ENCODE peak calls at places on chromosomes 6 and 20, in six cellular contexts. A is neural progenitor cell, J is GM23338, G is GM23248, S is hepatocyte, W is HCT116. C is an unnamed sample. For H3K27me3, the result is how much of the 10 kb centered on the place peaks cover.

GRCh38 chr6:108591040-108591816 is 30.5 kb downstream of the FOXO3 start:
- DNase-seq in W (no peak), G (no peak), J (no peak), A (no peak), S (no peak), C (no peak)

GRCh38 chr20:43040427-43040826 is 149.3 kb downstream of the PTPRT start:
- DNase-seq in A (peak), S (peak), J (peak), G (peak), W (no peak), C (peak)

GRCh38 chr6:11203306-11204009 is 29.0 kb downstream of the NEDD9 start:
- DNase-seq in A (no peak), W (no peak), J (no peak), G (no peak), S (no peak), C (no peak)

GRCh38 chr6:25872804-25873203 is 1.2 kb downstream of the SLC17A3 start:
- DNase-seq in W (no peak), A (no peak), S (no peak), G (no peak), J (no peak), C (no peak)

GRCh38 chr6:123594776-123595175 is 42.0 kb downstream of the TRDN start:
- DNase-seq in S (no peak), W (no peak), A (no peak), G (no peak), J (no peak), C (no peak)

GRCh38 chr6:140537834-140538680 is 1163.6 kb upstream of the CITED2 start:
- DNase-seq in A (peak), G (peak), W (no peak), J (peak), S (peak), C (peak)

GRCh38 chr6:11174245-11174616 is 58.2 kb downstream of the NEDD9 start:
- DNase-seq in A (no peak), J (no peak), G (no peak), S (no peak), W (no peak), C (no peak)

GRCh38 chr6:28215425-28215824 is 9.7 kb upstream of the ZSCAN9 start:
- DNase-seq in W (no peak), S (no peak), J (peak), A (no peak), G (peak), C (no peak)

GRCh38 chr6:142842423-142843261 is 102.3 kb downstream of the HIVEP2 start:
- DNase-seq in G (peak), W (no peak), J (no peak), S (no peak), A (no peak), C (peak)

GRCh38 chr6:10412948-10413849 is 1.7 kb downstream of the TFAP2A start:
- DNase-seq in A (peak), W (no peak), J (peak), G (peak), S (peak), C (peak)

GRCh38 chr6:107080036-107080435 is 35.3 kb downstream of the BEND3 start:
- DNase-seq in G (no peak), S (no peak), A (no peak), J (peak), W (peak), C (peak)

GRCh38 chr6:105562027-105562426 is 159.1 kb upstream of the PREP start:
- DNase-seq in W (no peak), G (no peak), J (no peak), A (no peak), S (no peak), C (no peak)

GRCh38 chr6:163260111-163260895 is 154.2 kb upstream of the QKI start:
- DNase-seq in W (no peak), S (peak), G (peak), A (peak), J (peak), C (no peak)

GRCh38 chr6:84417261-84417660 is 189.8 kb upstream of the CEP162 start:
- DNase-seq in A (no peak), W (no peak), J (no peak), G (peak), S (no peak), C (peak)

GRCh38 chr6:6546318-6547110 is 42.0 kb upstream of the LY86 start:
- DNase-seq in S (peak), G (no peak), J (peak), W (no peak), A (peak), C (peak)

GRCh38 chr20:47468290-47469050 is 33.2 kb upstream of the NCOA3 start:
- DNase-seq in S (peak), G (no peak), W (no peak), A (no peak), J (no peak), C (no peak)

GRCh38 chr20:40754372-40754943 is 65.4 kb upstream of the MAFB start:
- DNase-seq in W (no peak), A (no peak), G (no peak), J (no peak), S (peak), C (no peak)

GRCh38 chr6:158752613-158753012 is 66.6 kb downstream of the EZR start:
- DNase-seq in A (peak), W (no peak), S (no peak), J (peak), G (peak), C (no peak)

GRCh38 chr6:131631625-131632284 is 3.7 kb upstream of the MED23 start:
- DNase-seq in J (no peak), G (no peak), W (no peak), A (no peak), S (no peak), C (peak)

GRCh38 chr20:56820984-56821383 is 191.9 kb downstream of the TFAP2C start:
- DNase-seq in S (no peak), J (peak), G (no peak), A (no peak), W (no peak), C (no peak)

GRCh38 chr20:17227669-17228623 is 1.1 kb downstream of the PCSK2 start:
- DNase-seq in J (peak), G (peak), W (no peak), S (peak), A (peak), C (no peak)

GRCh38 chr20:1087311-1087710 is 31.1 kb upstream of the PSMF1 start:
- DNase-seq in G (no peak), W (no peak), J (no peak), A (no peak), S (no peak), C (no peak)

GRCh38 chr6:32970413-32971244 is 2.2 kb downstream of the BRD2 start:
- DNase-seq in J (peak), A (peak), W (peak), S (peak), G (peak), C (peak)

GRCh38 chr6:16674666-16675392 is 86.4 kb downstream of the ATXN1 start:
- DNase-seq in W (no peak), G (peak), S (no peak), J (no peak), A (no peak), C (peak)

GRCh38 chr6:134247854-134248580 is 69.9 kb downstream of the SGK1 start:
- DNase-seq in S (no peak), G (no peak), J (no peak), A (no peak), W (no peak), C (no peak)

GRCh38 chr6:94510877-94511276 is 1066.5 kb upstream of the MANEA start:
- DNase-seq in A (no peak), J (no peak), G (no peak), W (no peak), S (no peak), C (no peak)

GRCh38 chr6:25498510-25498909 is 153.5 kb upstream of the SCGN start:
- DNase-seq in W (no peak), A (no peak), J (no peak), S (no peak), G (no peak), C (no peak)

GRCh38 chr20:5364136-5364821 is 47.5 kb upstream of the PROKR2 start:
- DNase-seq in G (no peak), A (no peak), S (no peak), W (no peak), J (peak), C (no peak)

GRCh38 chr6:101722991-101723579 is 329.6 kb downstream of the GRIK2 start:
- DNase-seq in J (no peak), A (no peak), W (no peak), G (peak), S (no peak), C (peak)

GRCh38 chr20:48574383-48574782 is 253.4 kb downstream of the PREX1 start:
- DNase-seq in W (peak), G (no peak), J (peak), A (peak), S (no peak), C (no peak)

GRCh38 chr6:133698272-133698671 is 190.6 kb upstream of the TCF21 start:
- DNase-seq in S (no peak), G (no peak), A (no peak), W (no peak), J (no peak), C (no peak)

GRCh38 chr6:99467509-99468106 is 42.5 kb upstream of the PNISR start:
- DNase-seq in A (peak), S (peak), G (peak), J (peak), W (no peak), C (peak)

GRCh38 chr6:20810732-20811111 is 276.5 kb downstream of the CDKAL1 start:
- DNase-seq in S (no peak), W (no peak), G (no peak), A (no peak), J (no peak), C (no peak)

GRCh38 chr6:39804666-39805065 is 12.5 kb downstream of the DAAM2 start:
- DNase-seq in J (no peak), A (peak), S (peak), W (no peak), G (peak), C (peak)

GRCh38 chr6:28907394-28907793 is 16.4 kb downstream of the TRIM27 start:
- DNase-seq in W (no peak), S (no peak), A (no peak), G (peak), J (no peak), C (peak)

GRCh38 chr6:154848580-154848979 is 115.4 kb downstream of the SCAF8 start:
- DNase-seq in A (no peak), G (no peak), J (no peak), S (no peak), W (no peak), C (no peak)

GRCh38 chr20:51966296-51966971 is 164.1 kb upstream of the SALL4 start:
- DNase-seq in A (peak), S (peak), J (peak), G (peak), W (peak), C (peak)

GRCh38 chr20:39670987-39671386 is 708.8 kb downstream of the DHX35 start:
- DNase-seq in A (no peak), G (no peak), W (no peak), J (no peak), S (no peak), C (no peak)

GRCh38 chr6:36387440-36388303 is at the start of gene ETV7:
- DNase-seq in S (peak), W (no peak), J (peak), A (peak), G (peak), C (peak)

GRCh38 chr6:44359973-44360372 is 17.5 kb downstream of the SPATS1 start:
- DNase-seq in A (no peak), W (no peak), S (no peak), J (no peak), G (no peak), C (no peak)
- H3K27me3 ChIP-seq in A (under half), W (under half), S (under half), J (under half), G (under half), C (under half)

GRCh38 chr6:148751233-148751632 is 4.4 kb downstream of the UST start:
- DNase-seq in J (no peak), A (no peak), W (no peak), S (no peak), G (peak), C (no peak)

GRCh38 chr6:148749678-148750077 is 2.8 kb downstream of the UST start:
- DNase-seq in S (no peak), J (no peak), W (no peak), A (no peak), G (no peak), C (no peak)

GRCh38 chr6:148747493-148748160 is 797 bp downstream of the UST start:
- DNase-seq in A (peak), W (no peak), G (peak), S (peak), J (peak), C (peak)

GRCh38 chr6:148747145-148747492 is 289 bp downstream of the UST start:
- DNase-seq in S (no peak), A (no peak), W (no peak), J (peak), G (peak), C (peak)

DNA sequence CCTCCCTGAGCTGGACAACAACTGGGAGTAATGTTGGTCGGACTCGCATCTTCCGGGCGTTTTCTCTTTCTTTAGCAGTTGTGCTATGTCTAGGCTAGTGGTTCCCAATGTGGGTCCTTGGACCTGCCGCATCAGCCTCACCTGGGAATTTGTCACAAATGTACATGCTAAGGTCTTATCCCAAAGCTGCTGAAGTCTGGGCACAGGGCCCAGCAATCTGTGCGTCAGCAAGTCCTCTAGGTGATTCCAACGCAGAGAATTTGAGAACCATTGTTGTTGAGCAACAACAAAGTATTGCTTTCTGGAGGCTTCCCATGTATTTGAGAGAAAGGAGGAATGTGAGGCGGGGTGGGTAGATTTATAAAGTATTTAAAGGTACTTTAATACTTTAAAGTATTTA is 4.0 kb downstream of the UST start:
- DNase-seq in G (peak), S (no peak), J (no peak), A (no peak), W (no peak), C (no peak)
- TF ChIP-seq EZH2phosphoT487 in G (no peak), S (no peak), J (no peak), A (no peak), W (no peak), C (no peak)

DNA sequence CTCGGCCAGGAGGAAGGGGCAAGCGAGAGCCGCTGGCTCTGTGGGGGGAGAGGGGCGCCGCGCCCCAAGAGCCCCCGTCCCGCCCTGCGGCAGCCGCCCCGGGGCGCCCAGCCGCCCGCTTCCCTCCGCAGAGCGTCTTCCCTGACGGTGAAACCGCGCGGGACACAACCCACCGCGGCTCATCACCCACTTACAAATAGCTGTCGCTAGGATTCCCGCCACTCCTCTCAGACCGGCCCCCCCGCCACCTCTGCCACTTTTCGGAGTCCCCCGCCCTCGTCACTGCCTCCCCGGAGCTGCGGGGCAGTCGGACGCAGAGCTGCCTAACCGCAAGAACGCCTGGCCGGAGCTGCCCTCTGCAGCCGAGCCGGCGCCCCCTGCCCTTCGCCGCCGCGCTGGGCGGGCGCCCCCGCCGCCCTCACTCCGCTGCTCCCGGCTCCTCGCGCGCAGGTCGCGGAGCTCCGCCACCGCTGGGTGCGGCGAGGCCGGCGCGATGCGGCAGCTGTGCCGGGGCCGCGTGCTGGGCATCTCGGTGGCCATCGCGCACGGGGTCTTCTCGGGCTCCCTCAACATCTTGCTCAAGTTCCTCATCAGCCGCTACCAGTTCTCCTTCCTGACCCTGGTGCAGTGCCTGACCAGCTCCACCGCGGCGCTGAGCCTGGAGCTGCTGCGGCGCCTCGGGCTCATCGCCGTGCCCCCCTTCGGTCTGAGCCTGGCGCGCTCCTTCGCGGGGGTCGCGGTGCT is at the start of gene SLC35D3:
- DNase-seq in J (peak), W (no peak), S (peak), A (peak), G (peak), C (no peak)
- H3K27me3 ChIP-seq in J (half or more), W (under half), S (half or more), A (half or more), G (half or more), C (under half)

GRCh38 chr6:31094389-31094881 is 17.9 kb downstream of the C6orf15 start:
- DNase-seq in G (peak), S (no peak), A (no peak), J (no peak), W (no peak), C (peak)
- TF ChIP-seq EZH2phosphoT487 in G (no peak), S (no peak), A (no peak), J (no peak), W (no peak), C (no peak)

GRCh38 chr20:64084209-64085152 is at the start of gene LKAAEAR1:
- DNase-seq in W (no peak), S (peak), A (peak), G (peak), J (peak), C (no peak)
- H3K27me3 ChIP-seq in W (under half), S (under half), A (half or more), G (under half), J (under half), C (under half)

GRCh38 chr6:148530976-148531375 is 188.3 kb downstream of the SASH1 start:
- DNase-seq in W (no peak), J (no peak), A (no peak), S (no peak), G (peak), C (no peak)

GRCh38 chr6:148529010-148529409 is 186.4 kb downstream of the SASH1 start:
- DNase-seq in A (no peak), J (no peak), W (no peak), G (peak), S (no peak), C (no peak)

GRCh38 chr6:148532698-148533097 is 190.1 kb downstream of the SASH1 start:
- DNase-seq in A (no peak), W (no peak), G (no peak), J (no peak), S (no peak), C (no peak)

GRCh38 chr6:148528292-148528691 is 185.7 kb downstream of the SASH1 start:
- DNase-seq in A (peak), S (no peak), W (no peak), J (peak), G (peak), C (peak)

GRCh38 chr6:148530394-148530923 is 187.8 kb downstream of the SASH1 start:
- DNase-seq in W (no peak), A (no peak), S (peak), J (peak), G (peak), C (peak)
- TF ChIP-seq EZH2phosphoT487 in W (no peak), A (no peak), S (no peak), J (no peak), G (peak), C (no peak)

DNA sequence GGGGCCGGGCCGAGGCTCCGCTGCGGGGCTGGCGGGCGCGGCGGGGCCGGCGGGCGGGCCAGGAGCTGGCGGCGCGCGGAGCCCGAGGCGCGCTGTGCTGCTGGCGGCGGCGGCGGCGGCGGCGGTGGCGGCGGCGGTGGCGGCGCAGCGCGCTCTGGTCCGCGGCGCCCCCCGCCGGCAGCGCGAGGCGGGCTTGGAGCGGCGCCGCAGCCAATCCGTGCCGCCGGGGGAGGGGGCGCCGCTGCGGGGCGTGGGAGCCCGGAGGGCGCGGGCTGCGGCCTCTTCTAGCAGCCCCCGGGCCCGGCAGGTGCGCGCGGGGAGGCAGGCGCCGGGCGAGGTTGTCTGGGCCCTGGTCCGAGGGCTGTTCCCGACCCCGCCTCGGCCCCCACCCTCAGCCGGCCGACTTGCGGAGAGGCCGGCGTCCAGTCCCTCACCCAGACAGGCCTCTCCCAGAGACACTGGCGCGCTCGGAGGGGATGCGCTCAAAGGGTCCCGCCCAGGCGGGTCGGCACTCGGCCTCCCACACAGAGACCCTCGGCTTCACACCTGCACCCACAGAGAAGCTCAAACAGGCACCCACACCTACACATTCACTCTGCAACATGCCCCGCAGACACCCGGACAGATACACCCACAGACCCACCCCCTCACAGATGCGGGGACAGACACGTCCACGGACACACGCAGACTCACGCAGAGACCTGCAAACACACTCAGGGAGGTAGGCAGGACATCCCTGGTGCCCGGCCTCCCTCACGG is at the start of gene RIMS4:
- DNase-seq in S (peak), W (no peak), J (peak), A (peak), G (peak), C (no peak)
- H3K27me3 ChIP-seq in S (half or more), W (under half), J (under half), A (half or more), G (half or more), C (half or more)